ENCODE peak calls at places on chromosomes 13 and 19, in eight cellular contexts. One of them, this sample, is unnamed.

GRCh38 chr13:48928781-48929430 is 46.8 kb upstream of the FNDC3A start:
- DNase-seq in left ventricle myocardium inferior: no peak
- DNase-seq in brain microvascular endothelial cell: no peak
- DNase-seq in uterus: no peak
- DNase-seq in cardiac fibroblast: no peak
- DNase-seq in endodermal cell: no peak
- DNase-seq in gastrocnemius medialis: no peak
- DNase-seq in osteoblast: no peak
- DNase-seq in this sample: no peak

GRCh38 chr19:58398545-58398944 is 3.1 kb downstream of the RNF225 start:
- DNase-seq in left ventricle myocardium inferior: no peak
- DNase-seq in brain microvascular endothelial cell: no peak
- DNase-seq in uterus: no peak
- DNase-seq in cardiac fibroblast: no peak
- DNase-seq in endodermal cell: no peak
- DNase-seq in gastrocnemius medialis: no peak
- DNase-seq in osteoblast: no peak
- DNase-seq in this sample: no peak

GRCh38 chr13:27334774-27335490 is 64.3 kb downstream of the RASL11A start:
- DNase-seq in left ventricle myocardium inferior: no peak
- DNase-seq in brain microvascular endothelial cell: peak
- DNase-seq in uterus: no peak
- DNase-seq in cardiac fibroblast: peak
- DNase-seq in endodermal cell: no peak
- DNase-seq in gastrocnemius medialis: no peak
- DNase-seq in osteoblast: no peak
- DNase-seq in this sample: peak

GRCh38 chr19:28509079-28509895 is 703.7 kb downstream of the UQCRFS1 start:
- DNase-seq in left ventricle myocardium inferior: no peak
- DNase-seq in brain microvascular endothelial cell: no peak
- DNase-seq in uterus: no peak
- DNase-seq in cardiac fibroblast: no peak
- DNase-seq in endodermal cell: no peak
- DNase-seq in gastrocnemius medialis: peak
- DNase-seq in osteoblast: no peak
- DNase-seq in this sample: no peak

GRCh38 chr13:80341098-80341701 is at the start of gene SPRY2:
- DNase-seq in left ventricle myocardium inferior: peak
- DNase-seq in brain microvascular endothelial cell: peak
- DNase-seq in uterus: peak
- DNase-seq in cardiac fibroblast: peak
- DNase-seq in endodermal cell: peak
- DNase-seq in gastrocnemius medialis: peak
- DNase-seq in osteoblast: peak
- DNase-seq in this sample: peak

GRCh38 chr19:10508707-10509106 is 5.6 kb upstream of the KEAP1 start:
- DNase-seq in left ventricle myocardium inferior: no peak
- DNase-seq in brain microvascular endothelial cell: no peak
- DNase-seq in uterus: no peak
- DNase-seq in cardiac fibroblast: peak
- DNase-seq in endodermal cell: no peak
- DNase-seq in gastrocnemius medialis: no peak
- DNase-seq in osteoblast: peak
- DNase-seq in this sample: no peak

GRCh38 chr19:43589680-43590079 is 6.3 kb downstream of the IRGQ start:
- DNase-seq in left ventricle myocardium inferior: no peak
- DNase-seq in brain microvascular endothelial cell: no peak
- DNase-seq in uterus: no peak
- DNase-seq in cardiac fibroblast: no peak
- DNase-seq in endodermal cell: no peak
- DNase-seq in gastrocnemius medialis: no peak
- DNase-seq in osteoblast: no peak
- DNase-seq in this sample: no peak

GRCh38 chr19:49718511-49718910 is 27.6 kb downstream of the CPT1C start:
- DNase-seq in left ventricle myocardium inferior: no peak
- DNase-seq in brain microvascular endothelial cell: peak
- DNase-seq in uterus: no peak
- DNase-seq in cardiac fibroblast: peak
- DNase-seq in endodermal cell: no peak
- DNase-seq in gastrocnemius medialis: no peak
- DNase-seq in osteoblast: peak
- DNase-seq in this sample: peak

GRCh38 chr19:4523306-4524110 is 5.2 kb upstream of the PLIN4 start:
- DNase-seq in left ventricle myocardium inferior: peak
- DNase-seq in brain microvascular endothelial cell: no peak
- DNase-seq in uterus: no peak
- DNase-seq in cardiac fibroblast: peak
- DNase-seq in endodermal cell: peak
- DNase-seq in gastrocnemius medialis: peak
- DNase-seq in osteoblast: peak
- DNase-seq in this sample: peak

GRCh38 chr13:34462843-34463242 is 479.2 kb upstream of the NBEA start:
- DNase-seq in left ventricle myocardium inferior: peak
- DNase-seq in brain microvascular endothelial cell: peak
- DNase-seq in uterus: no peak
- DNase-seq in cardiac fibroblast: peak
- DNase-seq in endodermal cell: no peak
- DNase-seq in gastrocnemius medialis: no peak
- DNase-seq in osteoblast: no peak
- DNase-seq in this sample: peak

GRCh38 chr19:40613669-40614594 is 12.8 kb downstream of the LTBP4 start:
- DNase-seq in left ventricle myocardium inferior: peak
- DNase-seq in brain microvascular endothelial cell: peak
- DNase-seq in uterus: peak
- DNase-seq in cardiac fibroblast: peak
- DNase-seq in endodermal cell: peak
- DNase-seq in gastrocnemius medialis: peak
- DNase-seq in osteoblast: peak
- DNase-seq in this sample: peak

GRCh38 chr19:23762548-23762883 is 3.8 kb upstream of the ZNF681 start:
- DNase-seq in left ventricle myocardium inferior: no peak
- DNase-seq in brain microvascular endothelial cell: no peak
- DNase-seq in uterus: no peak
- DNase-seq in cardiac fibroblast: no peak
- DNase-seq in endodermal cell: no peak
- DNase-seq in gastrocnemius medialis: no peak
- DNase-seq in osteoblast: no peak
- DNase-seq in this sample: no peak

GRCh38 chr19:23762884-23763711 is 4.4 kb upstream of the ZNF681 start:
- DNase-seq in left ventricle myocardium inferior: peak
- DNase-seq in brain microvascular endothelial cell: peak
- DNase-seq in uterus: peak
- DNase-seq in cardiac fibroblast: peak
- DNase-seq in endodermal cell: peak
- DNase-seq in gastrocnemius medialis: peak
- DNase-seq in osteoblast: peak
- DNase-seq in this sample: peak

GRCh38 chr19:23758187-23759074 is at the start of gene ZNF681:
- DNase-seq in left ventricle myocardium inferior: peak
- DNase-seq in brain microvascular endothelial cell: peak
- DNase-seq in uterus: peak
- DNase-seq in cardiac fibroblast: peak
- DNase-seq in endodermal cell: peak
- DNase-seq in gastrocnemius medialis: peak
- DNase-seq in osteoblast: peak
- DNase-seq in this sample: peak
- TF ChIP-seq CTCF in left ventricle myocardium inferior: peak
- TF ChIP-seq CTCF in brain microvascular endothelial cell: peak
- TF ChIP-seq CTCF in uterus: no peak
- TF ChIP-seq CTCF in cardiac fibroblast: peak
- TF ChIP-seq CTCF in endodermal cell: peak
- TF ChIP-seq CTCF in gastrocnemius medialis: no peak
- TF ChIP-seq CTCF in osteoblast: no peak
- TF ChIP-seq CTCF in this sample: peak

GRCh38 chr19:38684862-38685665 is 37.6 kb downstream of the ACTN4 start:
- DNase-seq in left ventricle myocardium inferior: no peak
- DNase-seq in brain microvascular endothelial cell: no peak
- DNase-seq in uterus: no peak
- DNase-seq in cardiac fibroblast: no peak
- DNase-seq in endodermal cell: no peak
- DNase-seq in gastrocnemius medialis: no peak
- DNase-seq in osteoblast: peak
- DNase-seq in this sample: no peak

GRCh38 chr19:38684078-38684861 is 36.8 kb downstream of the ACTN4 start:
- DNase-seq in left ventricle myocardium inferior: peak
- DNase-seq in brain microvascular endothelial cell: peak
- DNase-seq in uterus: peak
- DNase-seq in cardiac fibroblast: peak
- DNase-seq in endodermal cell: peak
- DNase-seq in gastrocnemius medialis: peak
- DNase-seq in osteoblast: peak
- DNase-seq in this sample: peak

GRCh38 chr19:38682195-38682867 is 34.9 kb downstream of the ACTN4 start:
- DNase-seq in left ventricle myocardium inferior: no peak
- DNase-seq in brain microvascular endothelial cell: no peak
- DNase-seq in uterus: no peak
- DNase-seq in cardiac fibroblast: no peak
- DNase-seq in endodermal cell: no peak
- DNase-seq in gastrocnemius medialis: no peak
- DNase-seq in osteoblast: no peak
- DNase-seq in this sample: no peak

GRCh38 chr19:38682872-38683392 is 35.5 kb downstream of the ACTN4 start:
- DNase-seq in left ventricle myocardium inferior: no peak
- DNase-seq in brain microvascular endothelial cell: no peak
- DNase-seq in uterus: no peak
- DNase-seq in cardiac fibroblast: no peak
- DNase-seq in endodermal cell: no peak
- DNase-seq in gastrocnemius medialis: no peak
- DNase-seq in osteoblast: peak
- DNase-seq in this sample: no peak

GRCh38 chr19:38683393-38684077 is 36.1 kb downstream of the ACTN4 start:
- DNase-seq in left ventricle myocardium inferior: no peak
- DNase-seq in brain microvascular endothelial cell: peak
- DNase-seq in uterus: peak
- DNase-seq in cardiac fibroblast: peak
- DNase-seq in endodermal cell: peak
- DNase-seq in gastrocnemius medialis: peak
- DNase-seq in osteoblast: peak
- DNase-seq in this sample: peak
- H3K4me3 ChIP-seq in left ventricle myocardium inferior: no peak
- H3K4me3 ChIP-seq in brain microvascular endothelial cell: no peak
- H3K4me3 ChIP-seq in uterus: no peak
- H3K4me3 ChIP-seq in cardiac fibroblast: no peak
- H3K4me3 ChIP-seq in endodermal cell: no peak
- H3K4me3 ChIP-seq in gastrocnemius medialis: no peak
- H3K4me3 ChIP-seq in osteoblast: peak
- H3K4me3 ChIP-seq in this sample: no peak

DNA sequence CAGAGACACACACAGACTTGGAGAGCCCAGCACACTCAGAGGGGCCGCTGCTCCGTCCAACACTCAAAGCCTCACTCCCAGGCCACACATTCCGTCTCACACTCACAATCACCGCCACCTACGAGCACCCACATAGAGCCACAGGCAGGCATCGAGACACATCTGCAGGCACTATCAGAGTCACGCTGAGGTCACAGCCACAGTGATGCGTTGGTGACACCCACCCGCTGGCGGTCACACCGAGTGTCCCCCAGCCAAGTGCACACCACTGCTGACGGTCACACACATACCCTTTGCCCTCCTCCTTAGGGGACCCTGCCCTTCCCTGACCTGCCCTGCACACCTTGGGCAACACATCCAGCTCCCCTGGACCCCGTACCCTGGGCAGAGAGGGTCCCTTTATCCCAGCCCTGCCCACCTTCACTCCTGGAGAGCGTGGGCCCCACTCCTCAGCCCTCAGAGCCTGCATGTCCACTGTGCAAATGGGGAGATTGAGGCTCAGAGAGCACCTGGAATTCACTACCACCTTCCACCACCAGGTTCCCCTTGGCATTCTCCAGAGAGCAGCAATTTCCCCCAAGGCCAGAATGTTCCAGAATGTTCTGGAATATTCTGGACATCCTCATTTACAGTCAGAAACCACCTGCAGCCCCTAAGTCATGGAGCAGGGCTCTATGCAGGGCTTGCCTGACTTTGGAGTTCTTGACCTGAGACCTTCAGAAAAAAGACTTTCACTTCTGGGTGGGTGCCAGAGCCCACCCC is 5.4 kb downstream of the FUT5 start:
- DNase-seq in left ventricle myocardium inferior: no peak
- DNase-seq in brain microvascular endothelial cell: no peak
- DNase-seq in uterus: no peak
- DNase-seq in cardiac fibroblast: no peak
- DNase-seq in endodermal cell: no peak
- DNase-seq in gastrocnemius medialis: no peak
- DNase-seq in osteoblast: peak
- DNase-seq in this sample: no peak
- TF ChIP-seq CTCF in left ventricle myocardium inferior: no peak
- TF ChIP-seq CTCF in brain microvascular endothelial cell: peak
- TF ChIP-seq CTCF in uterus: no peak
- TF ChIP-seq CTCF in cardiac fibroblast: peak
- TF ChIP-seq CTCF in endodermal cell: peak
- TF ChIP-seq CTCF in gastrocnemius medialis: no peak
- TF ChIP-seq CTCF in osteoblast: peak
- TF ChIP-seq CTCF in this sample: no peak

GRCh38 chr19:12034610-12035009 is 869 bp downstream of the ZNF433 start:
- DNase-seq in left ventricle myocardium inferior: no peak
- DNase-seq in brain microvascular endothelial cell: no peak
- DNase-seq in uterus: no peak
- DNase-seq in cardiac fibroblast: no peak
- DNase-seq in endodermal cell: no peak
- DNase-seq in gastrocnemius medialis: no peak
- DNase-seq in osteoblast: no peak
- DNase-seq in this sample: peak
- H3K4me3 ChIP-seq in left ventricle myocardium inferior: peak
- H3K4me3 ChIP-seq in brain microvascular endothelial cell: peak
- H3K4me3 ChIP-seq in uterus: peak
- H3K4me3 ChIP-seq in cardiac fibroblast: peak
- H3K4me3 ChIP-seq in endodermal cell: peak
- H3K4me3 ChIP-seq in gastrocnemius medialis: peak
- H3K4me3 ChIP-seq in osteoblast: peak
- H3K4me3 ChIP-seq in this sample: peak

This sample was measured in fibroblast of villous mesenchyme.